ENCODE peak calls at places on chromosome 11, in seven cellular contexts. One of them, this sample, is unnamed.

GRCh38 chr11:65266210-65266609 is 4.4 kb downstream of the POLA2 start:
- DNase-seq in NCI-H1092 treated with DMSO at 0.1 percent for 48 hours: no peak
- DNase-seq in posterior cingulate gyrus: no peak
- DNase-seq in stimulated activated CD4-positive, alpha-beta T cell treated with anti-CD3 and anti-CD28 coated beads, Interleukin-12 subunit alpha, Interleukin-12 subunit beta, amount 100 ng/mL, for 4 hours: no peak
- DNase-seq in right lobe of liver: no peak
- DNase-seq in activated T-helper 1 cell treated with anti-CD3 and anti-CD28 coated beads, Interleukin-12 subunit alpha, Interleukin-12 subunit beta, Interleukin-2, Interleukin-4 antibody, amounts not matched to agents 30 ng/mL and 10 ng/mL and 1 ng/mL, durations not matched to agents 14 hours and 24 hours and 36 hours: no peak
- DNase-seq in Caki2: no peak
- DNase-seq in this sample: no peak

GRCh38 chr11:70076461-70076931 is 1.6 kb upstream of the ANO1 start:
- DNase-seq in NCI-H1092 treated with DMSO at 0.1 percent for 48 hours: no peak
- DNase-seq in posterior cingulate gyrus: no peak
- DNase-seq in stimulated activated CD4-positive, alpha-beta T cell treated with anti-CD3 and anti-CD28 coated beads, Interleukin-12 subunit alpha, Interleukin-12 subunit beta, amount 100 ng/mL, for 4 hours: no peak
- DNase-seq in right lobe of liver: no peak
- DNase-seq in activated T-helper 1 cell treated with anti-CD3 and anti-CD28 coated beads, Interleukin-12 subunit alpha, Interleukin-12 subunit beta, Interleukin-2, Interleukin-4 antibody, amounts not matched to agents 30 ng/mL and 10 ng/mL and 1 ng/mL, durations not matched to agents 14 hours and 24 hours and 36 hours: no peak
- DNase-seq in Caki2: no peak
- DNase-seq in this sample: no peak

GRCh38 chr11:74672332-74672955 is 58.8 kb downstream of the CHRDL2 start:
- DNase-seq in NCI-H1092 treated with DMSO at 0.1 percent for 48 hours: no peak
- DNase-seq in posterior cingulate gyrus: no peak
- DNase-seq in stimulated activated CD4-positive, alpha-beta T cell treated with anti-CD3 and anti-CD28 coated beads, Interleukin-12 subunit alpha, Interleukin-12 subunit beta, amount 100 ng/mL, for 4 hours: no peak
- DNase-seq in right lobe of liver: no peak
- DNase-seq in activated T-helper 1 cell treated with anti-CD3 and anti-CD28 coated beads, Interleukin-12 subunit alpha, Interleukin-12 subunit beta, Interleukin-2, Interleukin-4 antibody, amounts not matched to agents 30 ng/mL and 10 ng/mL and 1 ng/mL, durations not matched to agents 14 hours and 24 hours and 36 hours: no peak
- DNase-seq in Caki2: no peak
- DNase-seq in this sample: no peak

GRCh38 chr11:111388431-111388830 is 9.4 kb upstream of the POU2AF1 start:
- DNase-seq in NCI-H1092 treated with DMSO at 0.1 percent for 48 hours: no peak
- DNase-seq in posterior cingulate gyrus: no peak
- DNase-seq in stimulated activated CD4-positive, alpha-beta T cell treated with anti-CD3 and anti-CD28 coated beads, Interleukin-12 subunit alpha, Interleukin-12 subunit beta, amount 100 ng/mL, for 4 hours: no peak
- DNase-seq in right lobe of liver: no peak
- DNase-seq in activated T-helper 1 cell treated with anti-CD3 and anti-CD28 coated beads, Interleukin-12 subunit alpha, Interleukin-12 subunit beta, Interleukin-2, Interleukin-4 antibody, amounts not matched to agents 30 ng/mL and 10 ng/mL and 1 ng/mL, durations not matched to agents 14 hours and 24 hours and 36 hours: no peak
- DNase-seq in Caki2: no peak
- DNase-seq in this sample: no peak

GRCh38 chr11:47002366-47002765 is 65.8 kb downstream of the CSTPP1 start:
- DNase-seq in NCI-H1092 treated with DMSO at 0.1 percent for 48 hours: peak; percentile 18
- DNase-seq in posterior cingulate gyrus: no peak
- DNase-seq in stimulated activated CD4-positive, alpha-beta T cell treated with anti-CD3 and anti-CD28 coated beads, Interleukin-12 subunit alpha, Interleukin-12 subunit beta, amount 100 ng/mL, for 4 hours: no peak
- DNase-seq in right lobe of liver: no peak
- DNase-seq in activated T-helper 1 cell treated with anti-CD3 and anti-CD28 coated beads, Interleukin-12 subunit alpha, Interleukin-12 subunit beta, Interleukin-2, Interleukin-4 antibody, amounts not matched to agents 30 ng/mL and 10 ng/mL and 1 ng/mL, durations not matched to agents 14 hours and 24 hours and 36 hours: no peak
- DNase-seq in Caki2: no peak
- DNase-seq in this sample: no peak

GRCh38 chr11:47797633-47798032 is 30.5 kb upstream of the FNBP4 start:
- DNase-seq in NCI-H1092 treated with DMSO at 0.1 percent for 48 hours: no peak
- DNase-seq in posterior cingulate gyrus: no peak
- DNase-seq in stimulated activated CD4-positive, alpha-beta T cell treated with anti-CD3 and anti-CD28 coated beads, Interleukin-12 subunit alpha, Interleukin-12 subunit beta, amount 100 ng/mL, for 4 hours: peak; percentile 10
- DNase-seq in right lobe of liver: no peak
- DNase-seq in activated T-helper 1 cell treated with anti-CD3 and anti-CD28 coated beads, Interleukin-12 subunit alpha, Interleukin-12 subunit beta, Interleukin-2, Interleukin-4 antibody, amounts not matched to agents 30 ng/mL and 10 ng/mL and 1 ng/mL, durations not matched to agents 14 hours and 24 hours and 36 hours: peak; percentile 9
- DNase-seq in Caki2: peak; percentile 33
- DNase-seq in this sample: no peak

GRCh38 chr11:123594188-123594901 is 60.1 kb downstream of the SCN3B start:
- DNase-seq in NCI-H1092 treated with DMSO at 0.1 percent for 48 hours: no peak
- DNase-seq in posterior cingulate gyrus: no peak
- DNase-seq in stimulated activated CD4-positive, alpha-beta T cell treated with anti-CD3 and anti-CD28 coated beads, Interleukin-12 subunit alpha, Interleukin-12 subunit beta, amount 100 ng/mL, for 4 hours: no peak
- DNase-seq in right lobe of liver: no peak
- DNase-seq in activated T-helper 1 cell treated with anti-CD3 and anti-CD28 coated beads, Interleukin-12 subunit alpha, Interleukin-12 subunit beta, Interleukin-2, Interleukin-4 antibody, amounts not matched to agents 30 ng/mL and 10 ng/mL and 1 ng/mL, durations not matched to agents 14 hours and 24 hours and 36 hours: no peak
- DNase-seq in Caki2: no peak
- DNase-seq in this sample: no peak

GRCh38 chr11:123062892-123063395 is 1.0 kb upstream of the HSPA8 start:
- DNase-seq in NCI-H1092 treated with DMSO at 0.1 percent for 48 hours: peak; percentile 80
- DNase-seq in posterior cingulate gyrus: peak; percentile 54
- DNase-seq in stimulated activated CD4-positive, alpha-beta T cell treated with anti-CD3 and anti-CD28 coated beads, Interleukin-12 subunit alpha, Interleukin-12 subunit beta, amount 100 ng/mL, for 4 hours: no peak
- DNase-seq in right lobe of liver: no peak
- DNase-seq in activated T-helper 1 cell treated with anti-CD3 and anti-CD28 coated beads, Interleukin-12 subunit alpha, Interleukin-12 subunit beta, Interleukin-2, Interleukin-4 antibody, amounts not matched to agents 30 ng/mL and 10 ng/mL and 1 ng/mL, durations not matched to agents 14 hours and 24 hours and 36 hours: no peak
- DNase-seq in Caki2: peak; percentile 49
- DNase-seq in this sample: no peak

GRCh38 chr11:60725592-60725991 is 1.1 kb downstream of the MS4A18 start:
- DNase-seq in NCI-H1092 treated with DMSO at 0.1 percent for 48 hours: no peak
- DNase-seq in posterior cingulate gyrus: no peak
- DNase-seq in stimulated activated CD4-positive, alpha-beta T cell treated with anti-CD3 and anti-CD28 coated beads, Interleukin-12 subunit alpha, Interleukin-12 subunit beta, amount 100 ng/mL, for 4 hours: no peak
- DNase-seq in right lobe of liver: no peak
- DNase-seq in activated T-helper 1 cell treated with anti-CD3 and anti-CD28 coated beads, Interleukin-12 subunit alpha, Interleukin-12 subunit beta, Interleukin-2, Interleukin-4 antibody, amounts not matched to agents 30 ng/mL and 10 ng/mL and 1 ng/mL, durations not matched to agents 14 hours and 24 hours and 36 hours: no peak
- DNase-seq in Caki2: no peak
- DNase-seq in this sample: no peak

This sample was measured in amygdala.